ENCODE peak calls at places on chromosomes 5 and 9, in eight cellular contexts. P, L, T, R, F, K, Z and B are unnamed samples.

GRCh38 chr9:95044731-95045508 is 272.6 kb downstream of the FANCC start:
- DNase-seq in F (peak; percentile 53), P (no peak), L (no peak), K (no peak), R (no peak), Z (no peak), T (no peak), B (peak; percentile 62)

GRCh38 chr5:64690417-64691151 is at the start of gene SHISAL2B:
- DNase-seq in Z (no peak), L (no peak), T (no peak), P (peak; percentile 68), F (no peak), R (no peak), K (peak; percentile 20), B (peak; percentile 34)

GRCh38 chr9:131800885-131801284 is 61.0 kb upstream of the RAPGEF1 start:
- DNase-seq in L (no peak), Z (no peak), T (no peak), P (no peak), K (no peak), F (no peak), R (no peak), B (no peak)

GRCh38 chr9:109730228-109730627 is 49.8 kb upstream of the PALM2AKAP2 start:
- DNase-seq in Z (no peak), L (no peak), P (no peak), T (no peak), R (no peak), K (no peak), F (no peak), B (no peak)

GRCh38 chr9:112334319-112334828 is 955 bp upstream of the PTBP3 start:
- DNase-seq in K (no peak), T (peak; percentile 53), R (no peak), L (no peak), P (no peak), F (no peak), Z (no peak), B (no peak)

GRCh38 chr5:71757590-71758543 is 38.8 kb downstream of the CARTPT start:
- DNase-seq in P (peak; percentile 75), K (no peak), T (peak; percentile 65), F (peak; percentile 29), L (no peak), R (peak; percentile 78), Z (peak; percentile 11), B (peak; percentile 50)

GRCh38 chr9:83334320-83334719 is 203.9 kb downstream of the FRMD3 start:
- DNase-seq in L (peak; percentile 94), Z (peak; percentile 3), K (peak; percentile 60), F (peak; percentile 83), P (peak; percentile 78), T (peak; percentile 72), R (peak; percentile 82), B (peak; percentile 81)

GRCh38 chr5:139061274-139061673 is 136.9 kb downstream of the SIL1 start:
- DNase-seq in R (no peak), K (no peak), P (no peak), T (no peak), F (peak; percentile 49), Z (no peak), L (no peak), B (no peak)

DNA sequence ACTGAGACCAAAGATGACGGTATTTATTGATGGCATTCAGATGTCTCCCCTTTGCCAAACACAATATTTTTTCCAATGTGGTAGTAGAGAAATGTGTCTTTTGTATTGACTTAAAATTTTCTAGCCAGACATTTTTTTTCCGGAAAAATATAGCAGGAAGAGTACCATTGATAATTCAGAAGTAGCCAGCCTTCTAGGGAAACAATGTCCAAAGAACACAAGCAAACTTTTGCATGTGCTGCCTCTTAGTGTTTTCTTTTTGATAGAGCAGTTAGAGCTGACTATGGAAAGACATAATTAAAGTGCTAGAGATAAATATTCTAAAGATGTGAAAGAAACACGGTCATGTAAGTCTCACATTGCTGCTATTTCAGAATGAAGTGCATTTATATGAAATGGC is 231.4 kb downstream of the MARCHF11 start:
- DNase-seq in T (no peak), L (no peak), F (no peak), P (no peak), R (no peak), K (no peak), Z (no peak), B (no peak)
- TF ChIP-seq CTCF in T (no peak), L (no peak), F (peak; percentile 19), P (no peak), R (no peak), K (no peak), Z (peak; percentile 27), B (no peak)

GRCh38 chr9:135505406-135506187 is 5.1 kb downstream of the MRPS2 start:
- DNase-seq in F (no peak), T (no peak), P (no peak), L (no peak), Z (no peak), K (no peak), R (no peak), B (no peak)

GRCh38 chr9:135502873-135503321 is 2.4 kb downstream of the MRPS2 start:
- DNase-seq in T (no peak), K (no peak), R (no peak), Z (no peak), L (no peak), F (no peak), P (no peak), B (no peak)

GRCh38 chr9:135503371-135504261 is 3.1 kb downstream of the MRPS2 start:
- DNase-seq in Z (no peak), T (no peak), L (no peak), R (no peak), P (no peak), K (no peak), F (no peak), B (no peak)

GRCh38 chr9:135506327-135507103 is 6.0 kb downstream of the MRPS2 start:
- DNase-seq in Z (no peak), F (no peak), K (no peak), T (no peak), L (no peak), R (no peak), P (peak; percentile 92), B (peak; percentile 53)

DNA sequence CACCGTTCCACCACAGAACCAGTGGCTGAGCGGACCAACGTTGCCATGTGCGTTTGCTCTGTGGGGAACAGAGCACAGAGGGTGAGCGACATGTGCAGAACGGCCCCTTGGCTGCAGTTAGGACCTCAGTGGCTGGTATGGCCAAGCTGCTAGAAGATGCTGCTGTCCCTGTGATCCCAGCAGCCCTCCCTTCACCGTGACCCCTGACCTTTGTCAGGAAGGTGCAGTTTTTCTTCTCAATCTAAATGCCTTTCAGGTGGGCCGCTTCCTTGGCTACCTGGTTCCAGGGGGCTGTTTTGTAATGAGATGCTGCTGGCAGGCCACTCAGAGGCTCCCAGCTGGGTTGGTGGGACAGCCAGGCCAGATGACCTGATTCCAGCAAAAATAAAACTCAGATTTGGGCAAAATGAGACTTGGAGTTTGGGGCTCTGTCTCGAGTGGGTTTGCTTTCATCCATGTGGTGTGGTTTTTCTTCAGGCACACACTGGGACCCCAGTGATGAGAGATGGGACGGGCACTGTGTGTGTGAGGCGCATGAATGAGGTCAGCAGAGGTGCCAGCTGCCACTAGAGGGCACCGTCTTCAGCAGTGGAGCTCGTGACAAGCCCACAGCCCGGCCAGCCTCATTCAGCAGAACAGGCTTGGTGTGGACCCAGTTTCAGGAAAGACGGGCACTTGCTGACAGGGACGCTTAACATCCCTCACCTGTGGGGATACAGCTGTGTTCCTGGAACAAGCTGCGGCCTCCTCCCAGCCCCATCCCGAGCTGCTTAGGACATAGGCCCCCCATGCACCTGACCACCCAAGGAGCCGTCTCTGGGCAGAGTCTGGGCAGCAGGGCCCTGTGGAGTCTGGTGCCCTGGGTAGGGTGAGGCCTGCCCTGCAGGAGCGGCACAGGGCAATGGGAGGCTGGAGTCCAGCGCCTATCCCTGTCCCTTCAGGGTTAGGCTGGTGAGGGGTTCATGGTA is 4.1 kb downstream of the MRPS2 start:
- DNase-seq in K (no peak), L (no peak), T (peak; percentile 62), Z (no peak), P (peak; percentile 77), R (peak; percentile 80), F (peak; percentile 46), B (peak; percentile 66)
- TF ChIP-seq CTCF in K (peak; percentile 47), L (peak; percentile 27), T (peak; percentile 68), Z (peak; percentile 69), P (peak; percentile 97), R (peak; percentile 44), F (peak; percentile 77), B (peak; percentile 74)

DNA sequence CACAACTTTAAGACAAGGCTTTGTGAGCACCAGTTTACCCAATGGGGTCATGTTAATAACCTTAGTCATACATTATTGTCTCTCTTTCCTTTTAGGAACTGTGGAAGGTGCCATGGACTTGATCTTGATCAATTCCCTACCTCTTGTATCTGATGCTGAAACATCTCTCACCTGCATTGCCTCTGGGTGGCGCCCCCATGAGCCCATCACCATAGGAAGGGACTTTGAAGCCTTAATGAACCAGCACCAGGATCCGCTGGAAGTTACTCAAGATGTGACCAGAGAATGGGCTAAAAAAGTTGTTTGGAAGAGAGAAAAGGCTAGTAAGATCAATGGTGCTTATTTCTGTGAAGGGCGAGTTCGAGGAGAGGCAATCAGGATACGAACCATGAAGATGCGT is 48.7 kb downstream of the TEK start:
- DNase-seq in Z (no peak), F (no peak), K (no peak), R (no peak), P (no peak), T (no peak), L (no peak), B (no peak)
- TF ChIP-seq CTCF in Z (no peak), F (no peak), K (no peak), R (no peak), P (no peak), T (no peak), L (no peak), B (no peak)

GRCh38 chr5:63262191-63262981 is 683.8 kb downstream of the LRRC70 start:
- DNase-seq in Z (no peak), L (no peak), K (no peak), T (no peak), F (no peak), R (no peak), P (no peak), B (no peak)

GRCh38 chr5:63261695-63262094 is 683.1 kb downstream of the LRRC70 start:
- DNase-seq in F (no peak), L (no peak), P (no peak), Z (no peak), T (no peak), K (no peak), R (no peak), B (no peak)

GRCh38 chr5:63263409-63263808 is 684.8 kb downstream of the LRRC70 start:
- DNase-seq in K (no peak), P (no peak), R (no peak), L (no peak), F (no peak), T (no peak), Z (no peak), B (no peak)
- TF ChIP-seq CTCF in K (no peak), P (no peak), R (no peak), L (no peak), F (no peak), T (no peak), Z (no peak), B (no peak)